ENCODE peak calls at places on chromosomes 11 and 22, in nine cellular contexts. U, J, Z, M, G, V, O, E and X are unnamed samples.

GRCh38 chr11:10514210-10514609 is 26.8 kb downstream of the RNF141 start:
- DNase-seq in V (no peak), E (no peak), U (no peak), J (no peak), G (no peak), M (no peak), O (peak), Z (no peak), X (no peak)

GRCh38 chr22:43017525-43018290 is 2.8 kb upstream of the PACSIN2 start:
- DNase-seq in M (no peak), Z (no peak), U (peak), G (no peak), E (no peak), V (no peak), J (no peak), O (no peak), X (no peak)

GRCh38 chr11:66328036-66328306 is 8.3 kb downstream of the RIN1 start:
- DNase-seq in Z (no peak), G (no peak), O (no peak), E (no peak), V (no peak), M (no peak), U (no peak), J (no peak), X (no peak)

GRCh38 chr11:98453378-98453777 is 567.4 kb upstream of the CNTN5 start:
- DNase-seq in E (no peak), U (no peak), J (no peak), Z (no peak), V (no peak), G (no peak), M (no peak), O (no peak), X (no peak)

GRCh38 chr11:84549221-84549620 is 1077.9 kb downstream of the DLG2 start:
- DNase-seq in U (no peak), E (no peak), Z (no peak), J (no peak), V (no peak), G (no peak), M (no peak), O (no peak), X (no peak)

GRCh38 chr11:78432058-78432515 is 14.5 kb upstream of the GAB2 start:
- DNase-seq in E (peak), U (peak), O (no peak), M (peak), J (no peak), V (no peak), G (no peak), Z (no peak), X (no peak)

GRCh38 chr11:86978756-86979608 is 23.8 kb upstream of the FZD4 start:
- DNase-seq in J (peak), Z (no peak), U (peak), E (peak), O (no peak), G (no peak), V (no peak), M (peak), X (no peak)

GRCh38 chr11:125338886-125339811 is 156.9 kb downstream of the FEZ1 start:
- DNase-seq in O (no peak), G (no peak), Z (no peak), E (no peak), J (no peak), U (no peak), V (no peak), M (peak), X (no peak)

GRCh38 chr11:121554552-121554951 is 101.8 kb upstream of the SORL1-AS1 start:
- DNase-seq in Z (no peak), V (no peak), G (no peak), O (no peak), E (no peak), M (peak), J (peak), U (no peak), X (no peak)